ENCODE peak calls at places on chromosome 13, in five cellular contexts. G, S, C, T and U are unnamed samples.

GRCh38 chr13:21463424-21463823 is 4.3 kb upstream of the ZDHHC20 start:
- DNase-seq in G (no peak), C (no peak), T (no peak), S (no peak), U (no peak)

GRCh38 chr13:49023441-49023840 is 47.7 kb downstream of the FNDC3A start:
- DNase-seq in T (peak; percentile 77), S (no peak), G (peak; percentile 48), C (no peak), U (no peak)

GRCh38 chr13:100235311-100235901 is 146.5 kb downstream of the PCCA start:
- DNase-seq in S (no peak), G (peak; percentile 10), C (no peak), T (peak; percentile 66), U (no peak)

GRCh38 chr13:39566216-39566869 is 36.6 kb downstream of the LHFPL6 start:
- DNase-seq in G (no peak), C (no peak), T (no peak), S (no peak), U (no peak)

GRCh38 chr13:99009987-99010551 is 32.2 kb upstream of the DOCK9 start:
- DNase-seq in S (no peak), C (no peak), G (no peak), T (no peak), U (no peak)

GRCh38 chr13:106374631-106375030 is 160.8 kb downstream of the EFNB2 start:
- DNase-seq in G (no peak), S (no peak), T (no peak), C (no peak), U (no peak)

GRCh38 chr13:28059214-28059613 is 41.2 kb downstream of the FLT3 start:
- DNase-seq in S (no peak), G (no peak), C (no peak), T (peak; percentile 4), U (peak; percentile 65)

GRCh38 chr13:23876265-23876664 is 12.9 kb downstream of the MIPEP start:
- DNase-seq in T (peak; percentile 28), G (no peak), S (no peak), C (no peak), U (no peak)

GRCh38 chr13:31950121-31950810 is 81.3 kb upstream of the FRY start:
- DNase-seq in C (no peak), G (no peak), S (no peak), T (no peak), U (no peak)

GRCh38 chr13:33218020-33218419 is 67.5 kb downstream of the STARD13 start:
- DNase-seq in S (no peak), G (no peak), T (peak; percentile 57), C (no peak), U (no peak)

GRCh38 chr13:27851049-27851448 is 58.8 kb downstream of the GSX1 start:
- DNase-seq in G (no peak), C (no peak), S (no peak), T (no peak), U (peak; percentile 48)

GRCh38 chr13:95248953-95249352 is 52.3 kb downstream of the ABCC4 start:
- DNase-seq in C (no peak), T (no peak), S (no peak), G (no peak), U (no peak)

GRCh38 chr13:97141564-97142005 is 80.5 kb upstream of the MBNL2 start:
- DNase-seq in C (peak; percentile 44), G (peak; percentile 82), S (no peak), T (peak; percentile 87), U (peak; percentile 87)

GRCh38 chr13:42924290-42924803 is 67.7 kb downstream of the EPSTI1 start:
- DNase-seq in T (no peak), S (no peak), C (no peak), G (no peak), U (no peak)

GRCh38 chr13:109968876-109969577 is 182.6 kb upstream of the IRS2 start:
- DNase-seq in C (no peak), G (no peak), S (no peak), T (no peak), U (no peak)